ENCODE peak calls at places on chromosome 17, in five cellular contexts. C is heart right ventricle, N is activated T-cell treated with anti-CD3 and anti-CD28 coated beads for 4 hours, M is colonic mucosa, V is WERI-Rb-1. O is an unnamed sample.
A peak's percentile ranks its signal among the peaks of the same experiment; 100 is the strongest.

GRCh38 chr17:46117117-46117516 is 76.1 kb downstream of the KANSL1 start:
- DNase-seq in C (no peak), N (no peak), M (no peak), V (no peak), O (no peak)

GRCh38 chr17:3827124-3827773 is 18.8 kb downstream of the NCBP3 start:
- DNase-seq in C (peak; percentile 25), N (peak; percentile 68), M (peak; percentile 69), V (peak; percentile 78), O (peak; percentile 34)

GRCh38 chr17:66165537-66166123 is 26.3 kb downstream of the CEP112 start:
- DNase-seq in C (no peak), N (peak; percentile 21), M (no peak), V (no peak), O (peak; percentile 63)

GRCh38 chr17:37088913-37089312 is 140.2 kb downstream of the AATF start:
- DNase-seq in C (no peak), N (no peak), M (no peak), V (peak; percentile 42), O (no peak)

GRCh38 chr17:81298325-81298990 is 3.4 kb upstream of the SLC38A10 start:
- DNase-seq in C (no peak), N (no peak), M (no peak), V (no peak), O (no peak)

GRCh38 chr17:79438045-79438444 is 172.8 kb downstream of the RBFOX3 start:
- DNase-seq in C (no peak), N (no peak), M (no peak), V (peak; percentile 62), O (no peak)

GRCh38 chr17:82794781-82795505 is 43.1 kb downstream of the TBCD start:
- DNase-seq in C (peak; percentile 49), N (no peak), M (no peak), V (no peak), O (no peak)

GRCh38 chr17:5583426-5584382 is 605 bp downstream of the NLRP1 start:
- DNase-seq in C (peak; percentile 22), N (no peak), M (peak; percentile 25), V (no peak), O (no peak)

GRCh38 chr17:75980188-75981018 is 1.4 kb downstream of the TEN1 start:
- DNase-seq in C (no peak), N (no peak), M (no peak), V (no peak), O (no peak)

GRCh38 chr17:13182854-13183253 is 165.0 kb upstream of the ELAC2 start:
- DNase-seq in C (no peak), N (no peak), M (peak; percentile 21), V (no peak), O (no peak)

GRCh38 chr17:48546924-48547838 is 2.3 kb upstream of the HOXB2 start:
- DNase-seq in C (no peak), N (no peak), M (peak; percentile 61), V (peak; percentile 46), O (no peak)

O was measured in D341Med.